ENCODE peak calls at places on chromosomes 6 and 20, in six cellular contexts. R is HepG2, U is GM23338, Y is stomach, N is breast epithelium, D is SK-N-MC. B is an unnamed sample.

GRCh38 chr20:32359633-32360332 is 1.7 kb downstream of the ASXL1 start:
- DNase-seq in R (no peak), U (no peak), Y (no peak), N (no peak), D (no peak), B (peak)

GRCh38 chr20:22630698-22631097 is 46.3 kb upstream of the FOXA2 start:
- DNase-seq in R (no peak), U (no peak), Y (peak), N (no peak), D (no peak), B (no peak)

GRCh38 chr6:132007474-132008190 is 56.5 kb upstream of the CCN2 start:
- DNase-seq in R (peak), U (no peak), Y (no peak), N (no peak), D (no peak), B (peak)

GRCh38 chr6:35248300-35248699 is 11.2 kb upstream of the ZNF76 start:
- DNase-seq in R (no peak), U (no peak), Y (no peak), N (no peak), D (no peak), B (no peak)

GRCh38 chr20:47032969-47033578 is 138.4 kb downstream of the EYA2 start:
- DNase-seq in R (peak), U (no peak), Y (no peak), N (no peak), D (no peak), B (no peak)

GRCh38 chr20:5090191-5090590 is 29.6 kb downstream of the PCNA start:
- DNase-seq in R (no peak), U (peak), Y (no peak), N (no peak), D (no peak), B (no peak)

GRCh38 chr6:27873101-27874030 is 38.8 kb downstream of the OR2B2 start:
- DNase-seq in R (no peak), U (peak), Y (peak), N (peak), D (no peak), B (peak)

GRCh38 chr20:43022568-43022967 is 167.1 kb downstream of the PTPRT start:
- DNase-seq in R (no peak), U (no peak), Y (no peak), N (no peak), D (no peak), B (no peak)

GRCh38 chr20:2386516-2387179 is 5.9 kb downstream of the TGM6 start:
- DNase-seq in R (no peak), U (no peak), Y (no peak), N (no peak), D (no peak), B (no peak)

GRCh38 chr6:27593861-27594260 is 121.0 kb upstream of the ZNF184 start:
- DNase-seq in R (no peak), U (peak), Y (no peak), N (no peak), D (no peak), B (no peak)

GRCh38 chr6:55277628-55278003 is 49.7 kb upstream of the GFRAL start:
- DNase-seq in R (no peak), U (peak), Y (no peak), N (no peak), D (no peak), B (no peak)

DNA sequence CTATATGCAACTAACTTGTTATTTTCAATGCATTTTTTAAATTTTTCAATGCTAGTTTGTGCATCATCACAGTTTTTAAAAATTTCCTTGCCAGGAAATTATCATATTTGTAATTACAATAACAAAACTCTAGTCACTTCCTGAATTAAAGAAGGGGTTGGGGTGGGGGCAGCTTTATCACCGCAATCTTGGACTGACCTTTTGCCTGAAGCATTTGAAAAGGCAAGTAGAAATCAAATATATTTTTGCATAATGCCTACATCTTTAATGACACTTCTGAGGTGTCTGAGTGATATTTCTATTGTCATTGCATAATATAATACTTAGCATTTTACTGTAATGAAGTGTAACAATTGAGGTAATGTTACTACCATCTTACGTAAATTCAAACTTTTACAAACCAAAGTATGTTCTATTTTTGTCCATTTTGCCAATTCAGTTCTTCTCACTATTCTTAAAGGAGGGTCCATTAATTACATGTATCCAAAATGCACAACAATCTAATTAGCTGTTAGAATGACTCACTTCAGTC is 65.2 kb downstream of the SYNE1 start:
- DNase-seq in R (no peak), U (no peak), Y (no peak), N (no peak), D (no peak), B (no peak)
- TF ChIP-seq POLR2AphosphoS5 in R (no peak), U (no peak), Y (no peak), N (no peak), D (no peak), B (no peak)

GRCh38 chr6:31651602-31652191 is 764 bp downstream of the BAG6 start:
- DNase-seq in R (peak), U (peak), Y (no peak), N (no peak), D (no peak), B (no peak)
- TF ChIP-seq POLR2AphosphoS5 in R (no peak), U (peak), Y (peak), N (no peak), D (no peak), B (no peak)

DNA sequence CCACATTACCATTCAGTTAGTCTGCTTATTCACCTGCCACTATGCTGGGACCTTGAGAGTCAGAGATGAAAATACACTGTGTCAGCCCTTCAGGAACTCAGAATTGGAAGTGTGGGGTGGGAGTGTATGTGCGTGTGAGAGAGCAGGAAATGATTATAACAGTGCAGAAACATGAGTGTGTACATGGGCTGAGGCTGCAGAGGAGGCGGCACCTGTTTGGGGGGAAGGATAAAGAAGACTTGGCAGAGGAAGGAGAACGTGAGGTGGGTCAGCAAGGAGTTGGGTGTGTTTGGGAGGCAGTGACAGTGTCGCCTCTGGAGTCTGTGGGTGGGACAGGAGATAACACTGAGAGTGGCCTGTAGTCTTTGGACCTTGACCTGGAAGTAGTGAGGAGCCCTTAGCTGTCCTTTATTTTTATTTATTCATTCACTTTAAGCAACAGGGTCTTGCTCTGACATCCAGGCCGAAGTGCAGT is 3.1 kb downstream of the CHMP4B start:
- DNase-seq in R (no peak), U (no peak), Y (no peak), N (no peak), D (no peak), B (no peak)
- TF ChIP-seq POLR2AphosphoS5 in R (no peak), U (no peak), Y (no peak), N (no peak), D (no peak), B (no peak)

GRCh38 chr6:26270903-26271639 is 93.9 kb upstream of the BTN3A2 start:
- DNase-seq in R (no peak), U (peak), Y (peak), N (no peak), D (no peak), B (no peak)
- TF ChIP-seq POLR2AphosphoS5 in R (no peak), U (peak), Y (peak), N (no peak), D (peak), B (no peak)

DNA sequence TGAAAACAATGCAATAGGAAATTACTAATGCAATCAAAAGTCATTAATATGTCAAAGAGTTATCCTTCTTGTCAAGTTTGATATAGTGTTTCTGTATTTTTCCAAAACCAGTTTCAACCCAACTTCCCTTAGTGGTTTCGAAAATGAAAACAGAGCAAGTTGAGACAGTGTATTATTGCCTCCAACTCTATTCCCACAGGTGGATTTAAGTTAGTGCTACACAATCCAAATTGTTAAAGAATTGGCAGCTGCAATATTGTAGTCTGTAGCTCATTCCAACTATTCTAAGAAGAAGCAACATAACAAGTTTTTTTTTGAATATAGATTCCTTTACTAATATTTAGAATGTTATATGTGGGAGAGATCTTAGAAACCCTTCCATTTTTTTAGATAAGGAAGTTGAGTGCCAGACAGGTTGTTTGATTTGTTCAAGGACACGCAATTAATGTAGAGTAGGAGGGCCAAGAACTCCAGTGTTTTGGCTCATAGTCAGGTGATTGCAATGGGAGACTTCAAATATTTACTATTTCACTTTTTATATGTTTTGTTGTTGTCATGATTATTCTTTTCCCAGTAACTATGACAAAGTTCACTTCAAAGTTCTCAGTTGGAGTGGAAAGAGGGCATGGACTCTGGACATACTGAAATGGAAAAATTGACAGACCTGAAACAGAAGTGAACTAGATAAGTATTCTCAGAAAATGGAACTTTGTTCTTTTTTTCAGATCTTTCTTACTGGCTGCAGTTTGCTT is 282.4 kb upstream of the HSF2 start:
- DNase-seq in R (no peak), U (no peak), Y (peak), N (no peak), D (no peak), B (no peak)
- TF ChIP-seq POLR2AphosphoS5 in R (no peak), U (no peak), Y (no peak), N (no peak), D (no peak), B (no peak)

GRCh38 chr6:44842616-44843015 is 455.1 kb downstream of the CDC5L start:
- DNase-seq in R (no peak), U (no peak), Y (no peak), N (no peak), D (no peak), B (no peak)

GRCh38 chr6:44841829-44842228 is 454.3 kb downstream of the CDC5L start:
- DNase-seq in R (no peak), U (no peak), Y (no peak), N (no peak), D (no peak), B (no peak)

GRCh38 chr6:44843734-44844133 is 456.2 kb downstream of the CDC5L start:
- DNase-seq in R (no peak), U (no peak), Y (no peak), N (no peak), D (no peak), B (no peak)

GRCh38 chr6:44833248-44833647 is 445.7 kb downstream of the CDC5L start:
- DNase-seq in R (no peak), U (no peak), Y (no peak), N (no peak), D (no peak), B (no peak)

GRCh38 chr6:44837741-44838140 is 450.2 kb downstream of the CDC5L start:
- DNase-seq in R (no peak), U (no peak), Y (no peak), N (no peak), D (no peak), B (no peak)
- TF ChIP-seq POLR2AphosphoS5 in R (no peak), U (no peak), Y (no peak), N (no peak), D (no peak), B (no peak)